ENCODE peak calls at places on chromosomes 11 and 22, in nine cellular contexts. One of them, this sample, is unnamed.

GRCh38 chr11:46521947-46522681 is 71.7 kb downstream of the AMBRA1 start:
- DNase-seq in fibroblast of mammary gland: peak
- DNase-seq in mucosa of descending colon: no peak
- DNase-seq in WTC11: no peak
- DNase-seq in NCI-H1930: no peak
- DNase-seq in astrocyte of the spinal cord: peak
- DNase-seq in retina: no peak
- DNase-seq in stimulated activated CD4-positive, alpha-beta T cell treated with anti-CD3 and anti-CD28 coated beads, Interleukin-4, amount 100 ng/mL, for 48 hours: no peak
- DNase-seq in NCI-H1092: no peak
- DNase-seq in this sample: no peak

GRCh38 chr11:119616586-119617342 is 112.2 kb downstream of the NECTIN1 start:
- DNase-seq in fibroblast of mammary gland: no peak
- DNase-seq in NCI-H1092: no peak
- DNase-seq in mucosa of descending colon: no peak
- DNase-seq in stimulated activated CD4-positive, alpha-beta T cell treated with anti-CD3 and anti-CD28 coated beads, Interleukin-4, amount 100 ng/mL, for 48 hours: no peak
- DNase-seq in astrocyte of the spinal cord: no peak
- DNase-seq in retina: peak
- DNase-seq in NCI-H1930: no peak
- DNase-seq in WTC11: no peak
- DNase-seq in this sample: no peak

GRCh38 chr22:31350410-31350863 is 4.3 kb upstream of the PATZ1 start:
- DNase-seq in NCI-H1930: no peak
- DNase-seq in stimulated activated CD4-positive, alpha-beta T cell treated with anti-CD3 and anti-CD28 coated beads, Interleukin-4, amount 100 ng/mL, for 48 hours: no peak
- DNase-seq in fibroblast of mammary gland: peak
- DNase-seq in retina: peak
- DNase-seq in WTC11: peak
- DNase-seq in mucosa of descending colon: peak
- DNase-seq in astrocyte of the spinal cord: no peak
- DNase-seq in NCI-H1092: peak
- DNase-seq in this sample: peak

GRCh38 chr11:73423506-73423905 is 47.3 kb downstream of the RELT start:
- DNase-seq in NCI-H1092: no peak
- DNase-seq in NCI-H1930: no peak
- DNase-seq in mucosa of descending colon: no peak
- DNase-seq in retina: no peak
- DNase-seq in fibroblast of mammary gland: no peak
- DNase-seq in WTC11: no peak
- DNase-seq in astrocyte of the spinal cord: no peak
- DNase-seq in stimulated activated CD4-positive, alpha-beta T cell treated with anti-CD3 and anti-CD28 coated beads, Interleukin-4, amount 100 ng/mL, for 48 hours: no peak
- DNase-seq in this sample: no peak

GRCh38 chr11:115256326-115257197 is 247.7 kb downstream of the CADM1 start:
- DNase-seq in NCI-H1092: peak
- DNase-seq in stimulated activated CD4-positive, alpha-beta T cell treated with anti-CD3 and anti-CD28 coated beads, Interleukin-4, amount 100 ng/mL, for 48 hours: no peak
- DNase-seq in fibroblast of mammary gland: no peak
- DNase-seq in mucosa of descending colon: no peak
- DNase-seq in WTC11: peak
- DNase-seq in NCI-H1930: no peak
- DNase-seq in retina: no peak
- DNase-seq in astrocyte of the spinal cord: no peak
- DNase-seq in this sample: no peak

GRCh38 chr11:12235945-12236743 is 125.8 kb downstream of the MICAL2 start:
- DNase-seq in astrocyte of the spinal cord: peak
- DNase-seq in NCI-H1092: peak
- DNase-seq in fibroblast of mammary gland: peak
- DNase-seq in retina: peak
- DNase-seq in mucosa of descending colon: no peak
- DNase-seq in NCI-H1930: peak
- DNase-seq in stimulated activated CD4-positive, alpha-beta T cell treated with anti-CD3 and anti-CD28 coated beads, Interleukin-4, amount 100 ng/mL, for 48 hours: peak
- DNase-seq in WTC11: no peak
- DNase-seq in this sample: no peak

GRCh38 chr11:76787911-76788596 is 4.9 kb downstream of the TSKU start:
- DNase-seq in fibroblast of mammary gland: peak
- DNase-seq in astrocyte of the spinal cord: peak
- DNase-seq in WTC11: no peak
- DNase-seq in stimulated activated CD4-positive, alpha-beta T cell treated with anti-CD3 and anti-CD28 coated beads, Interleukin-4, amount 100 ng/mL, for 48 hours: no peak
- DNase-seq in retina: no peak
- DNase-seq in NCI-H1930: no peak
- DNase-seq in NCI-H1092: no peak
- DNase-seq in mucosa of descending colon: no peak
- DNase-seq in this sample: no peak

GRCh38 chr11:47020793-47021624 is 84.4 kb downstream of the CSTPP1 start:
- DNase-seq in mucosa of descending colon: no peak
- DNase-seq in fibroblast of mammary gland: no peak
- DNase-seq in NCI-H1930: peak
- DNase-seq in astrocyte of the spinal cord: peak
- DNase-seq in NCI-H1092: no peak
- DNase-seq in stimulated activated CD4-positive, alpha-beta T cell treated with anti-CD3 and anti-CD28 coated beads, Interleukin-4, amount 100 ng/mL, for 48 hours: no peak
- DNase-seq in WTC11: no peak
- DNase-seq in retina: peak
- DNase-seq in this sample: no peak

GRCh38 chr11:2144549-2145220 is 5.5 kb upstream of the IGF2 start:
- DNase-seq in WTC11: no peak
- DNase-seq in mucosa of descending colon: no peak
- DNase-seq in NCI-H1092: no peak
- DNase-seq in astrocyte of the spinal cord: no peak
- DNase-seq in retina: no peak
- DNase-seq in fibroblast of mammary gland: no peak
- DNase-seq in NCI-H1930: no peak
- DNase-seq in stimulated activated CD4-positive, alpha-beta T cell treated with anti-CD3 and anti-CD28 coated beads, Interleukin-4, amount 100 ng/mL, for 48 hours: no peak
- DNase-seq in this sample: no peak

This sample was measured in pancreas.